ENCODE peak calls at places on chromosomes 12 and 14, in nine cellular contexts. R, Z, M, I, P, Y, A, E and J are unnamed samples.

GRCh38 chr12:47219243-47219642 is 139.5 kb upstream of the AMIGO2 start:
- DNase-seq in I (no peak), Z (no peak), E (no peak), P (peak; percentile 36), Y (no peak), A (no peak), R (no peak), M (peak; percentile 45), J (no peak)

GRCh38 chr14:30195946-30196345 is 268.3 kb upstream of the PRKD1 start:
- DNase-seq in I (no peak), Z (no peak), R (no peak), Y (no peak), P (peak; percentile 81), A (peak; percentile 9), E (no peak), M (peak; percentile 42), J (no peak)

GRCh38 chr12:121013715-121014114 is 2.6 kb downstream of the C12orf43 start:
- DNase-seq in A (no peak), P (no peak), E (no peak), Y (no peak), Z (no peak), M (no peak), R (no peak), I (no peak), J (no peak)

GRCh38 chr14:94227029-94227428 is 52.9 kb downstream of the PPP4R4 start:
- DNase-seq in R (no peak), I (no peak), Z (no peak), M (peak; percentile 17), A (no peak), E (no peak), Y (no peak), P (peak; percentile 84), J (no peak)

GRCh38 chr14:77103954-77104353 is 5.9 kb downstream of the CIPC start:
- DNase-seq in M (no peak), P (no peak), Y (no peak), I (no peak), R (no peak), A (no peak), Z (no peak), E (no peak), J (no peak)

GRCh38 chr14:90368946-90369721 is 27.7 kb upstream of the CALM1 start:
- DNase-seq in I (peak; percentile 62), M (no peak), R (no peak), E (no peak), A (peak; percentile 12), Y (no peak), Z (no peak), P (peak; percentile 52), J (no peak)

GRCh38 chr14:74571901-74572828 is 39.9 kb downstream of the LTBP2 start:
- DNase-seq in P (peak; percentile 100), E (no peak), M (peak; percentile 99), R (no peak), A (peak; percentile 23), Y (no peak), Z (no peak), I (no peak), J (no peak)

GRCh38 chr14:84804498-84805294 is 725.2 kb upstream of the FLRT2 start:
- DNase-seq in E (no peak), R (no peak), Z (no peak), P (no peak), I (no peak), A (no peak), Y (no peak), M (peak; percentile 11), J (no peak)

GRCh38 chr12:118855858-118856257 is 125.5 kb upstream of the SRRM4 start:
- DNase-seq in E (no peak), A (no peak), I (no peak), Y (no peak), R (no peak), M (no peak), P (no peak), Z (no peak), J (no peak)

GRCh38 chr12:51949342-51950030 is 2.0 kb upstream of the ACVR1B start:
- DNase-seq in Y (no peak), R (no peak), Z (no peak), P (peak; percentile 59), A (no peak), M (no peak), I (no peak), E (no peak), J (no peak)